ENCODE peak calls at places on chromosome 1, in nine cellular contexts. A, Z, N, Y, W, G, T, R and J are unnamed samples.

GRCh38 chr1:235831148-235831547 is 35.6 kb downstream of the LYST start:
- DNase-seq in A (peak), Z (peak), N (no peak), Y (no peak), W (no peak), G (no peak), T (peak), R (no peak), J (peak)

GRCh38 chr1:30753660-30754123 is 3.9 kb downstream of the LAPTM5 start:
- DNase-seq in A (no peak), Z (no peak), N (no peak), Y (no peak), W (no peak), G (no peak), T (no peak), R (no peak), J (no peak)

GRCh38 chr1:36486436-36487335 is 4.0 kb upstream of the CSF3R start:
- DNase-seq in A (peak), Z (no peak), N (no peak), Y (no peak), W (no peak), G (no peak), T (peak), R (no peak), J (no peak)

GRCh38 chr1:14441302-14441741 is 157.2 kb upstream of the KAZN start:
- DNase-seq in A (no peak), Z (no peak), N (no peak), Y (no peak), W (no peak), G (peak), T (no peak), R (no peak), J (no peak)

GRCh38 chr1:25111706-25112105 is 120.6 kb downstream of the SYF2 start:
- DNase-seq in A (peak), Z (no peak), N (no peak), Y (no peak), W (no peak), G (no peak), T (no peak), R (no peak), J (no peak)

GRCh38 chr1:193408782-193409293 is 222.4 kb upstream of the B3GALT2 start:
- DNase-seq in A (peak), Z (no peak), N (no peak), Y (no peak), W (no peak), G (peak), T (peak), R (no peak), J (peak)

GRCh38 chr1:105934806-105935205 is 1121.7 kb upstream of the PRMT6 start:
- DNase-seq in A (no peak), Z (no peak), N (no peak), Y (no peak), W (no peak), G (no peak), T (no peak), R (no peak), J (no peak)

GRCh38 chr1:111958075-111958474 is 31.4 kb downstream of the KCND3 start:
- DNase-seq in A (no peak), Z (no peak), N (no peak), Y (no peak), W (no peak), G (no peak), T (no peak), R (no peak), J (no peak)

GRCh38 chr1:3634059-3634800 is 9.4 kb downstream of the TPRG1L start:
- DNase-seq in A (no peak), Z (no peak), N (no peak), Y (no peak), W (no peak), G (no peak), T (no peak), R (no peak), J (no peak)

GRCh38 chr1:234842726-234843641 is 233.0 kb upstream of the IRF2BP2 start:
- DNase-seq in A (no peak), Z (peak), N (peak), Y (no peak), W (no peak), G (no peak), T (no peak), R (peak), J (no peak)

GRCh38 chr1:230370109-230370508 is 56.0 kb downstream of the PGBD5 start:
- DNase-seq in A (no peak), Z (no peak), N (no peak), Y (no peak), W (no peak), G (no peak), T (no peak), R (no peak), J (no peak)

GRCh38 chr1:222171005-222171404 is 376.9 kb downstream of the HHIPL2 start:
- DNase-seq in A (peak), Z (no peak), N (no peak), Y (no peak), W (peak), G (peak), T (no peak), R (peak), J (peak)

GRCh38 chr1:89637496-89637895 is 4.6 kb downstream of the LRRC8C start:
- DNase-seq in A (no peak), Z (no peak), N (no peak), Y (no peak), W (no peak), G (no peak), T (no peak), R (no peak), J (no peak)

GRCh38 chr1:64934115-64934880 is 32.1 kb downstream of the JAK1 start:
- DNase-seq in A (peak), Z (no peak), N (no peak), Y (no peak), W (no peak), G (peak), T (peak), R (no peak), J (no peak)

GRCh38 chr1:198577444-198577843 is 37.0 kb upstream of the ATP6V1G3 start:
- DNase-seq in A (peak), Z (no peak), N (no peak), Y (no peak), W (no peak), G (no peak), T (no peak), R (no peak), J (peak)

GRCh38 chr1:219784660-219785391 is 143.5 kb downstream of the SLC30A10 start:
- DNase-seq in A (no peak), Z (no peak), N (no peak), Y (no peak), W (no peak), G (no peak), T (no peak), R (no peak), J (no peak)

GRCh38 chr1:44652445-44653106 is 21.7 kb downstream of the TMEM53 start:
- DNase-seq in A (peak), Z (peak), N (peak), Y (peak), W (peak), G (peak), T (peak), R (peak), J (peak)

GRCh38 chr1:84027368-84027767 is 28.4 kb upstream of the TTLL7 start:
- DNase-seq in A (no peak), Z (no peak), N (no peak), Y (peak), W (no peak), G (no peak), T (no peak), R (no peak), J (no peak)